ENCODE peak calls at places on chromosomes 6 and 20, in nine cellular contexts. C is upper lobe of right lung; O is progenitor cell of endocrine pancreas; B is cardiac fibroblast; E is CD8-positive, alpha-beta T cell; I is Daoy; J is effector CD8-positive, alpha-beta T cell; G is activated CD8-positive, alpha-beta T cell treated with anti-CD3 and anti-CD28 coated beads for 36 hours; V is AG08395. S is an unnamed sample.

GRCh38 chr6:32239462-32239861 is 15.6 kb upstream of the NOTCH4 start:
- DNase-seq in C (no peak), O (no peak), B (no peak), E (no peak), I (no peak), J (no peak), G (no peak), V (no peak), S (no peak)

GRCh38 chr20:50872562-50873288 is 58.5 kb downstream of the ADNP start:
- DNase-seq in C (no peak), O (no peak), B (no peak), E (no peak), I (no peak), J (no peak), G (no peak), V (no peak), S (no peak)

GRCh38 chr6:68704485-68704884 is 69.4 kb downstream of the ADGRB3 start:
- DNase-seq in C (no peak), O (no peak), B (no peak), E (no peak), I (no peak), J (no peak), G (no peak), V (no peak), S (no peak)

GRCh38 chr20:33771938-33772337 is 39.2 kb upstream of the CHMP4B start:
- DNase-seq in C (no peak), O (no peak), B (no peak), E (no peak), I (no peak), J (no peak), G (no peak), V (no peak), S (no peak)

GRCh38 chr6:593139-593906 is 63.6 kb downstream of the HUS1B start:
- DNase-seq in C (no peak), O (peak; percentile 35), B (peak; percentile 75), E (peak; percentile 59), I (peak; percentile 51), J (peak; percentile 32), G (peak; percentile 85), V (peak; percentile 64), S (no peak)

GRCh38 chr20:57613481-57613921 is 6.7 kb downstream of the ZBP1 start:
- DNase-seq in C (no peak), O (no peak), B (no peak), E (no peak), I (no peak), J (no peak), G (no peak), V (no peak), S (no peak)

GRCh38 chr20:59434950-59435349 is 134.5 kb downstream of the EDN3 start:
- DNase-seq in C (no peak), O (no peak), B (no peak), E (no peak), I (no peak), J (no peak), G (no peak), V (no peak), S (no peak)

GRCh38 chr20:8385247-8385646 is 253.2 kb downstream of the PLCB1 start:
- DNase-seq in C (no peak), O (no peak), B (peak; percentile 82), E (no peak), I (peak; percentile 10), J (no peak), G (no peak), V (peak; percentile 53), S (no peak)

GRCh38 chr6:44530209-44530909 is 142.9 kb downstream of the CDC5L start:
- DNase-seq in C (no peak), O (no peak), B (no peak), E (no peak), I (no peak), J (no peak), G (no peak), V (no peak), S (no peak)